ENCODE peak calls at places on chromosomes 13 and 19, in four cellular contexts. Z is HCT116, J is body of pancreas, E is foreskin fibroblast. T is an unnamed sample.

GRCh38 chr13:45846681-45847080 is 4.9 kb downstream of the SIAH3 start:
- DNase-seq in Z (no peak), E (no peak), J (no peak), T (no peak)

GRCh38 chr13:112244061-112244460 is 132.1 kb upstream of the SPACA7 start:
- DNase-seq in Z (no peak), E (no peak), J (no peak), T (no peak)

GRCh38 chr13:58953638-58954037 is 1210.1 kb downstream of the DIAPH3 start:
- DNase-seq in Z (no peak), E (no peak), J (no peak), T (no peak)

GRCh38 chr13:60009300-60010248 is 154.2 kb downstream of the DIAPH3 start:
- DNase-seq in E (no peak), Z (no peak), J (peak), T (no peak)

GRCh38 chr13:62879071-62879470 is 1463.4 kb upstream of the PCDH20 start:
- DNase-seq in E (peak), J (no peak), Z (no peak), T (no peak)

GRCh38 chr19:16188521-16188920 is 3.3 kb downstream of the FAM32A start:
- DNase-seq in E (no peak), Z (no peak), J (no peak), T (no peak)

GRCh38 chr19:3404324-3405260 is 38.2 kb downstream of the NFIC start:
- DNase-seq in Z (no peak), J (peak), E (peak), T (peak)

GRCh38 chr19:44260343-44260681 is 626 bp downstream of the ZNF233 start:
- DNase-seq in Z (no peak), J (no peak), E (no peak), T (no peak)

GRCh38 chr13:113648218-113648615 is 9.8 kb downstream of the ATP4B start:
- DNase-seq in E (no peak), Z (no peak), J (peak), T (no peak)

GRCh38 chr13:48575014-48575413 is 42.1 kb upstream of the RCBTB2 start:
- DNase-seq in Z (no peak), E (no peak), J (no peak), T (no peak)

GRCh38 chr19:14149509-14149994 is 13.2 kb upstream of the ASF1B start:
- DNase-seq in J (peak), E (no peak), Z (no peak), T (no peak)

GRCh38 chr19:3239367-3239766 is 14.9 kb downstream of the CELF5 start:
- DNase-seq in J (no peak), E (no peak), Z (no peak), T (no peak)

GRCh38 chr13:25286308-25286968 is 850 bp downstream of the MTMR6 start:
- DNase-seq in E (peak), J (peak), Z (no peak), T (peak)

GRCh38 chr19:1172353-1173159 is 1.5 kb downstream of the SBNO2 start:
- DNase-seq in J (peak), E (peak), Z (no peak), T (peak)

GRCh38 chr13:95524270-95524901 is 28.1 kb upstream of the CLDN10 start:
- DNase-seq in J (no peak), E (no peak), Z (no peak), T (no peak)

GRCh38 chr13:45331123-45331619 is 9.8 kb downstream of the TPT1 start:
- DNase-seq in J (no peak), Z (no peak), E (no peak), T (no peak)

GRCh38 chr13:65638572-65639168 is 1591.5 kb downstream of the PCDH9 start:
- DNase-seq in E (peak), J (no peak), Z (peak), T (peak)

GRCh38 chr19:18110833-18111232 is 13.3 kb downstream of the MAST3 start:
- DNase-seq in E (no peak), J (peak), Z (no peak), T (no peak)

GRCh38 chr13:20206065-20206725 is 13.5 kb upstream of the GJB2 start:
- DNase-seq in E (no peak), J (no peak), Z (no peak), T (no peak)

GRCh38 chr13:51047434-51048165 is 63.5 kb downstream of the C13orf42 start:
- DNase-seq in E (no peak), Z (no peak), J (no peak), T (no peak)
- TF ChIP-seq CTCF in E (no peak), Z (no peak), J (no peak), T (no peak)

GRCh38 chr19:9498183-9498902 is at the start of gene ZNF560:
- DNase-seq in J (no peak), E (peak), Z (no peak), T (no peak)
- TF ChIP-seq CTCF in J (no peak), E (peak), Z (no peak), T (peak)

GRCh38 chr13:98482476-98483444 is 94.1 kb downstream of the STK24 start:
- DNase-seq in E (peak), Z (no peak), J (peak), T (no peak)
- TF ChIP-seq CTCF in E (no peak), Z (no peak), J (no peak), T (peak)

DNA sequence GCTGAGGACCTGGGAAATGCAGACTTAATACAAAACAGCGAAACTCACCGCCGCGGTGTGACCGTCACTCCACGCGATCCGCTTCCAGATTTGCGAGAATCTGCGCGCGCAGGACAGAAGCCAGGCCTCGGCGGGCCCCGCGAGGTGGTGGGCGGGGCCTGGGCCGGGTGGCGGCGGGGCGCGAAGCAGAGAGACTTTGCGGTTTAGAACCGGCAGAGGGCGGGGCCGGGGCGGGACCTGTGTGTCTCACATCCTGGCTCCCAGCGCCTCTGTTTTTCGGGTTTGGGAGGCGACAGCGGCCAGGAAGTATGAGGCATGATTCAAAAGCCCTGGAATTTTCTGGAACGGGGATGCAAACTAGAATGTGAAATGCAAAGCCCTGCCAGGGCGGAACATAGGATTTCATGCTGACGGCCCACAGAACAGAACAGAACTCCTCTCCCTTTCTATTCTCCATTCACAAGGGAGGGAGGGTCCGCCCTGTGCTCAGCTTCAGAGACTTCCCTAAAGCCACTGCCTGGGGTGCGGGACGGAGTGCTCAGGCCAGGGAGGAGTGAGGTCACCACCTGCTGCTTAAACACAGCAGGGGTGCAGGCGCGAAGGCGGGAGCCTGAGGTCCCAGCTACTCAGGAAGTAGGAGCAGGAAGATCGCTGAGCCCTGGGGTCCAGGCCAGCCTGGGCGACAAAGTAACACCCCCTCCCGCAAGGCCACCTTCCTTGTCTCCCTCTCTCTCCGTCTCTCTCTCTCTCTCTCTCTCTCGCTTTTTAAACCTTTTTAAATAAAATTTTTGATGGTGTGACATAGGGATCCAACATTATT is 44.2 kb downstream of the ZNF611 start:
- DNase-seq in Z (peak), J (peak), E (peak), T (peak)
- TF ChIP-seq CTCF in Z (no peak), J (no peak), E (no peak), T (peak)

DNA sequence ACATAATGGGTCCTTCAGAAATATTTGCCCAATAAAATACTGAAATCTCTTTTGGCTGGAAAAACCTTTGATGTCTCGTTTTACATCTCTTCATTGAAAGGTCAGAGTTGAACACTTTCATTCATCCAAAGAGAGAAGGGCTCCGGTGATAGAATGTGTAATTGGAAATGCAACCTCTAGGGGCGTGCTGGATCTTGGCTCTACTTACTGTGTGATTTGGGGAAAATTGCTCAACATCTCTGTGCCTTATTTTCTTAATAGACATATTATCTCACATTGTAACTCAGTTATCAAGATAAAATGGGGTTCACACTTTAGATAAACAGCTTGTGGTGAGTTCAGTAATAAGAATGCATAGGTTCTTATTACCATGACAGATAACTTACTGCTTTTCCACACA is 1444.1 kb downstream of the SLITRK5 start:
- DNase-seq in J (no peak), E (no peak), Z (no peak), T (no peak)
- TF ChIP-seq CTCF in J (no peak), E (no peak), Z (peak), T (peak)

DNA sequence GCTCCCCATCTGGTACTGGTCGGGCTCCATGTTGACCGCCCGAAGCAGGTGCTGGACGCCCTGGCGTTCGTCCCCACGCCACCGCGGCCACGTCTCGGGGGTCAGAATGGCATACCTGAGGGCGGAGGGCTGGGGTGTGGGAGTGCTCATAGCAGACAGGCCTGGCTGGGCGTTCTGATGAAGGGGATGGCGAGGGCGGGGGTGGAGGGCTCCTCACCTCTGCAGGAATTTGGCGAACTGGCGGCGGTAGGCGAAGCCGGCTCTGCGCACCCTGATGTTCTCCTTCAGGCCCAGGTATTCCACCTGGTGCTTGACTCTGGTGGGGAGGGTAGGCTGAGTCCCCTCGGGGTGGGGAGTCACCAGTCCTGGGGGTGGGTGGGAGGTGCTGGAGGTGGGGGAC is 22.3 kb upstream of the ZNF414 start:
- DNase-seq in Z (no peak), E (no peak), J (no peak), T (no peak)
- TF ChIP-seq CTCF in Z (no peak), E (no peak), J (no peak), T (no peak)

GRCh38 chr19:12648088-12648487 is 18.5 kb downstream of the MAN2B1 start:
- DNase-seq in E (no peak), J (peak), Z (no peak), T (no peak)
- TF ChIP-seq CTCF in E (peak), J (peak), Z (no peak), T (peak)

T was measured in HFFc6.